ENCODE peak calls at places on chromosomes 1 and 21, in four cellular contexts. S, M, C and W are unnamed samples.

GRCh38 chr1:88327391-88328267 is 356.4 kb upstream of the PKN2 start:
- DNase-seq in S (no peak), M (no peak), C (peak), W (no peak)

GRCh38 chr1:99891997-99892396 is 41.8 kb downstream of the AGL start:
- DNase-seq in C (no peak), S (no peak), M (no peak), W (no peak)

GRCh38 chr1:167601442-167602380 is 28.3 kb upstream of the RCSD1 start:
- DNase-seq in S (no peak), C (no peak), M (no peak), W (peak)

GRCh38 chr1:65059930-65060538 is 88.0 kb upstream of the AK4 start:
- DNase-seq in C (no peak), S (no peak), M (no peak), W (no peak)

GRCh38 chr1:206902702-206903101 is 5.5 kb downstream of the IL24 start:
- DNase-seq in M (no peak), C (no peak), S (no peak), W (no peak)

GRCh38 chr1:46682064-46682463 is 10.4 kb downstream of the TEX38 start:
- DNase-seq in S (no peak), M (no peak), C (no peak), W (no peak)

GRCh38 chr1:170560681-170561285 is 28.8 kb downstream of the GORAB start:
- DNase-seq in M (no peak), C (no peak), S (no peak), W (no peak)

GRCh38 chr1:221845650-221846371 is 103.9 kb upstream of the DUSP10 start:
- DNase-seq in C (no peak), S (no peak), M (peak), W (no peak)

GRCh38 chr1:48246727-48247126 is 24.2 kb downstream of the SLC5A9 start:
- DNase-seq in C (no peak), S (no peak), M (peak), W (peak)

GRCh38 chr1:161816201-161816600 is 50.1 kb downstream of the ATF6 start:
- DNase-seq in C (no peak), S (no peak), M (no peak), W (no peak)

GRCh38 chr1:183543619-183544204 is 46.5 kb downstream of the NCF2 start:
- DNase-seq in C (peak), S (no peak), M (no peak), W (no peak)

GRCh38 chr1:70779571-70779970 is 268.0 kb downstream of the PTGER3 start:
- DNase-seq in S (no peak), C (no peak), M (no peak), W (no peak)

GRCh38 chr1:91282695-91283420 is 121.8 kb downstream of the HFM1 start:
- DNase-seq in C (peak), M (no peak), S (peak), W (no peak)

GRCh38 chr1:158145173-158145719 is 35.4 kb upstream of the CD1D start:
- DNase-seq in S (no peak), M (peak), C (no peak), W (no peak)

GRCh38 chr1:156958247-156958714 is 37.8 kb downstream of the LRRC71 start:
- DNase-seq in C (no peak), S (no peak), M (no peak), W (no peak)

GRCh38 chr1:193558491-193559028 is 372.1 kb upstream of the B3GALT2 start:
- DNase-seq in M (no peak), C (peak), S (no peak), W (no peak)

GRCh38 chr21:25561668-25562641 is 45.3 kb downstream of the MRPL39 start:
- DNase-seq in M (peak), S (peak), C (no peak), W (no peak)

GRCh38 chr1:26530540-26530897 is 958 bp downstream of the RPS6KA1 start:
- DNase-seq in S (no peak), M (no peak), C (no peak), W (no peak)

GRCh38 chr1:69569281-69569970 is 1.7 kb downstream of the LRRC7 start:
- DNase-seq in S (no peak), M (no peak), C (no peak), W (no peak)

GRCh38 chr1:56584910-56585528 is 5.7 kb upstream of the PLPP3 start:
- DNase-seq in M (no peak), C (no peak), S (no peak), W (no peak)

GRCh38 chr1:22039594-22040347 is 12.7 kb upstream of the CDC42 start:
- DNase-seq in M (peak), C (no peak), S (peak), W (peak)

GRCh38 chr21:42258885-42259407 is 40.0 kb downstream of the ABCG1 start:
- DNase-seq in C (no peak), S (no peak), M (no peak), W (no peak)

GRCh38 chr1:200134116-200134515 is 106.6 kb downstream of the NR5A2 start:
- DNase-seq in M (no peak), C (no peak), S (no peak), W (no peak)

GRCh38 chr1:1044455-1044854 is 24.5 kb downstream of the AGRN start:
- DNase-seq in M (no peak), S (no peak), C (no peak), W (no peak)

GRCh38 chr21:34845521-34846213 is 176.9 kb downstream of the CLIC6 start:
- DNase-seq in S (peak), C (no peak), M (no peak), W (no peak)

GRCh38 chr1:91221017-91221416 is 183.6 kb downstream of the HFM1 start:
- DNase-seq in S (no peak), M (no peak), C (no peak), W (no peak)

GRCh38 chr1:227999056-227999930 is 7.5 kb upstream of the WNT3A start:
- DNase-seq in S (peak), M (no peak), C (peak), W (no peak)

GRCh38 chr1:101190441-101190840 is 46.4 kb upstream of the S1PR1 start:
- DNase-seq in S (no peak), C (no peak), M (no peak), W (no peak)

GRCh38 chr1:92623187-92623778 is 136.6 kb upstream of the GFI1 start:
- DNase-seq in M (no peak), S (no peak), C (no peak), W (no peak)

GRCh38 chr1:214224605-214225354 is 56.2 kb upstream of the SMYD2 start:
- DNase-seq in S (no peak), C (no peak), M (no peak), W (no peak)

GRCh38 chr1:231446138-231446537 is 24.1 kb upstream of the EGLN1 start:
- DNase-seq in M (no peak), S (no peak), C (no peak), W (no peak)

GRCh38 chr21:35319684-35320083 is 270.6 kb upstream of the RUNX1 start:
- DNase-seq in S (no peak), M (no peak), C (no peak), W (no peak)

GRCh38 chr1:60897003-60897402 is 185.4 kb upstream of the NFIA start:
- DNase-seq in S (no peak), C (no peak), M (peak), W (no peak)

GRCh38 chr1:177746168-177746567 is 223.7 kb downstream of the SEC16B start:
- DNase-seq in S (no peak), M (no peak), C (no peak), W (no peak)

GRCh38 chr1:94974824-94975223 is 47.9 kb upstream of the CNN3 start:
- DNase-seq in C (no peak), M (no peak), S (no peak), W (no peak)

GRCh38 chr1:164670026-164670425 is 111.0 kb downstream of the PBX1 start:
- DNase-seq in C (no peak), S (no peak), M (no peak), W (no peak)